ENCODE peak calls at places on chromosome 18, in seven cellular contexts. Y, I, A, N, P, T and E are unnamed samples.

GRCh38 chr18:9825571-9826073 is 60.2 kb upstream of the TXNDC2 start:
- DNase-seq in Y (peak), I (no peak), A (no peak), N (peak), P (no peak), T (no peak), E (no peak)

GRCh38 chr18:40877096-40877495 is 1077.9 kb upstream of the PIK3C3 start:
- DNase-seq in Y (no peak), I (no peak), A (no peak), N (no peak), P (no peak), T (no peak), E (no peak)

GRCh38 chr18:77123313-77124231 is 9.0 kb downstream of the MBP start:
- DNase-seq in Y (no peak), I (no peak), A (no peak), N (no peak), P (no peak), T (no peak), E (no peak)

GRCh38 chr18:41347057-41347456 is 608.0 kb upstream of the PIK3C3 start:
- DNase-seq in Y (no peak), I (no peak), A (no peak), N (no peak), P (no peak), T (no peak), E (no peak)

GRCh38 chr18:13252696-13253410 is 34.3 kb downstream of the LDLRAD4 start:
- DNase-seq in Y (no peak), I (no peak), A (no peak), N (no peak), P (no peak), T (peak), E (no peak)

GRCh38 chr18:52326001-52326400 is 14.0 kb upstream of the DCC start:
- DNase-seq in Y (no peak), I (no peak), A (no peak), N (no peak), P (no peak), T (no peak), E (no peak)

GRCh38 chr18:26714739-26715138 is 150.8 kb downstream of the AQP4 start:
- DNase-seq in Y (no peak), I (no peak), A (no peak), N (no peak), P (no peak), T (no peak), E (no peak)

GRCh38 chr18:76466410-76466991 is 28.5 kb downstream of the ZNF516 start:
- DNase-seq in Y (no peak), I (no peak), A (no peak), N (no peak), P (no peak), T (peak), E (no peak)

GRCh38 chr18:46095532-46095931 is 2.6 kb downstream of the ATP5F1A start:
- DNase-seq in Y (no peak), I (no peak), A (no peak), N (no peak), P (no peak), T (no peak), E (no peak)

GRCh38 chr18:39841133-39842041 is 2113.6 kb upstream of the PIK3C3 start:
- DNase-seq in Y (peak), I (peak), A (peak), N (no peak), P (no peak), T (peak), E (peak)

GRCh38 chr18:34742761-34743366 is 32.8 kb downstream of the DTNA start:
- DNase-seq in Y (no peak), I (no peak), A (no peak), N (no peak), P (no peak), T (peak), E (no peak)

GRCh38 chr18:51739044-51739666 is 541.7 kb upstream of the MEX3C start:
- DNase-seq in Y (no peak), I (no peak), A (no peak), N (no peak), P (no peak), T (no peak), E (no peak)

GRCh38 chr18:58537272-58538038 is 91.4 kb downstream of the ALPK2 start:
- DNase-seq in Y (no peak), I (no peak), A (no peak), N (no peak), P (no peak), T (no peak), E (no peak)

GRCh38 chr18:58536534-58537271 is 92.2 kb downstream of the ALPK2 start:
- DNase-seq in Y (no peak), I (no peak), A (no peak), N (no peak), P (no peak), T (no peak), E (no peak)

GRCh38 chr18:58540381-58540943 is 88.4 kb downstream of the ALPK2 start:
- DNase-seq in Y (no peak), I (no peak), A (no peak), N (no peak), P (no peak), T (no peak), E (no peak)

GRCh38 chr18:58539659-58540380 is 89.1 kb downstream of the ALPK2 start:
- DNase-seq in Y (peak), I (no peak), A (no peak), N (no peak), P (no peak), T (no peak), E (no peak)

DNA sequence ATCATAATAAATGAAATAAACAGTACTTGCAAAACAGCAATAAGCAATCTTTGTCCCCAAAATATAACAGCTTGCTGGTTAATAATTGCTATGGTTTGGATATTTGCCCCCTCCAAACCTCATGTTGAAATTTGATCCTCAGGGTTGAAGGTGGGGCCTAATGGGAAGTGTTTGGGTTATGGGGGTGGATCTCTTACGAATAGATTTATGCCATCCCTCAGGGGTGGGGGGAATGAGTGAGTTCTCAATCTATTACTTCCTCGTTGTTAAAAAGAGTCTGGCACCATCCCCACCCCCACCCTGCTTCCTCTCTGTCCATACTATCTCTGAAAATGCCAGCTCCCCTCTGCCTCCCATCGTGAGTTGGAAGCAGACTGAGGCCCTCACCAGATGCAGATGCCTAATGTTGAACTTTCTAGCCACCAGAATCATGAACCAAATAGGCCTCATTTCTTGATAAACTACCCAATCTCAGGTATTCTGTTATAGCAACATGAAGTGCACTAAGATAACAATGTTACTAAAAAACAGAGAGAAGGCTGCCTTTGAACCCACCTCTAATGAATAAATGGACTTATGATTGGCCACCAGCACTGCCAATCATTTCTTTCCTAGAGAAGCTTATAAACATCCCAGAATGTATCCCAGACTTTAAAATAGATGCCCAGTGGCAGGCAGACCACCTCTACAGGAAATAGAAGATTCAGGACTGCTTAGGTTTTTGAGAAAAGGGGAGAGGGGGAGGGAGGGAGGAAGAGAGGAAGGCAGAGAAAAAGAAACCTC is 90.1 kb downstream of the ALPK2 start:
- DNase-seq in Y (peak), I (no peak), A (no peak), N (no peak), P (no peak), T (no peak), E (no peak)
- H3K27ac ChIP-seq in Y (peak), I (no peak), A (no peak), N (no peak), P (no peak), T (no peak), E (no peak)

DNA sequence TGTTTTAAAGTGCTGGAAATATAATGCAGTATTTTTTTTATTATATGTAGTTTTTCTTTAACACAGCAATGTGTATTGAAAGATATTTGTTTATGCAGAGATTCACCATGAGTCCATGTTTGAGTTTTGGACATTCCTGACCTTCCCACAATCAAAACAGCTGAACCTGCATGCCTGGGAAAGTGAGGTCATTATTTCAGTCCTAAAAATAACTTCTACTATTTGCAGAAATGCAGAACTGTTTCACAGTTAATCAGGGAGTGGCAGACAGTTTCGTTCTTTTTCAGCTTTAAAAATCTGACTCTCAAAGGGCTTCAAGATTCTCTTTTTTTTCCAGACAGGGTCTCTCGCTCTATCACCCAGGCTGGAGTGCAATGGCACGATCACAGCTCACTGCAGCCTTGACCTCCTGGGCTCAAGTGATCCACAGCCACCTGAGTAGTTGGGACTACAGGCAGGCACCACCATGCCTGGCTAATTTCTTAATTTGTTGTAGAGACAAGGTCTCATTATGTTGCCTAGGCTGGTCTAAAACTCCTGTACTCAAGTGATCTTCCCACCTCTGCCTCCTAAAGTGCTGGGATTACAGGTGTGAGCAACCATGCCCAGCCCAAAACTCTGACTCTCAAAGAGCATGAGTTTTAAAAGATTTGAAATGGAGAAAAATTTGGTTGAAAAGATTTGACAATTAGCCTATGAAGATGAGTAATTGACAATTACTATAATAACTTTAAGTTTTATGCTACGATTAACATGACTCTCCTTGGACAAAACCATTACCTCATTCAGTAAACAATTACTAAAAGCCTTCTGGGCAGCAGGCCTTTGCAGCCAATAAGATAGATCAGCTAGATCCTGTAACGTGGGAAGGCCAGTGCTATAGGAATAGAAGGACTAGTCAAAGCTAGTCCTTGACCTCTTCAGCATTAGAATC is 5.0 kb upstream of the MYL12B start:
- DNase-seq in Y (peak), I (no peak), A (no peak), N (no peak), P (no peak), T (no peak), E (peak)
- TF ChIP-seq POLR2A in Y (no peak), I (no peak), A (no peak), N (no peak), P (no peak), T (no peak), E (peak)

DNA sequence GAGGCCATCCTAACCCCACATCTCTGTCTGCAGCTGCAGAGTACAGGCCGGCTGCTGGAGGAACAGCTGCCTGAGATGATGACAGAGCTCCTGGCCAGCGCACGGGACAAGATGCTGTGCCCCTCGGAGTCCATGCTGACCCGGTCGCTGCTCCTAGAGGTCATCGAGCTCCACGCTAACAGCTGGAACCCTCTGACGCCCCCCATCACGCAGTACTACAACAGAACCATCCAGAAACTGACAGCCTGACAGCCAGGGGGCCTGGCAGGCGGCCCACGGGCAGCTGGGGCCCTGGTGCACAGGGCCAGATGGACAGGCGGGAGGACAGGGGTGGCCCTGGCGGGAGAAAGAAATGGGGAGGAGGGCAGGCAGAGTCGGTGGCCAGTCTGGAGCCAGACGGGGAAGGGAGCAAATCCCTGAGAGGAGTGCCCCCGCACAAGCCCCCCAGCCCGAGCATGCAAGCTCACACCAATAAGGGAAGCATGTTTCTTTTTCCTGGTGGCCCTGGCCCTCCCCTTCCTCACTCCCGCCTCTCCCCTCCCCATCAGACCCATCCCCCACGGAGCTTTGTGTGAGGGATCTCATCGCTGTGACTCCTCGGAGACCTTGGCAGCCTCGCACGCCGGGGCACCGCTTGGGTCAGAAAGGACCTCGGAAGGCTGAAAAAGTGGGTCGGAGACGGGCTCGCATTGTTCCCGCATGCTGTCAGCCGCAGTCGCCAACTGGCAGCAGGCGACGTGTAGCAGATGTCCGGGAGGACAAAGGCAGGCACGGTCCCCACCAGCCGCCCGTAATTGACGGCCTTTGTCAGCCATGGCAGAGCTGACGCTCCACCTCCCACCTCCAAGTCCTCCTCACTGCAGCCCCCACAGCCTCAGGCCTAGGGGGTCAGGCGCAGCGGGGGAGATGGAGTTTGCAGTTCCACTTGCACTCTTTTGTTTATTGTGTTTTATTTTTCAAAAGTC is 91.2 kb downstream of the SMAD7 start:
- DNase-seq in Y (no peak), I (no peak), A (no peak), N (no peak), P (no peak), T (no peak), E (no peak)
- TF ChIP-seq CTCF in Y (no peak), I (no peak), A (no peak), N (no peak), P (no peak), T (no peak), E (no peak)

DNA sequence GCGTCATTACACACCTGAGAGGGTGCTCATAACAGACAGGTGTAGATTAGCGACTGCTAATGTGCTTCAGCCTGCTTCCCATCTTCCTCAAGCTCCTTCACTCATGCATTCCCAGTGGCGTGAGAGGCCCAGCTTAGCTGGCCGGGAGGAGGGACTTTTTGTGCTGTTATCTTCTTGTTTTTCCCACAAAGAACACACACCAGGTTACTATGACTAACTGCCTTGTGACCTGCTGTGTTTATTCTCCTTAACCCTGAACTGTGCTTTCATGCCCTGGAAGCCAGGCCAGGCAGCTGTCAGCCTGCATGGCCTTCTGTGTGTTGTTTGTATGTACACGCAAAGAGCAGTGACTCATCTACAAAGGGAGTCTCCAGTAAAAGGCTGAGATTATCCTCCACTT is 143.8 kb downstream of the PIEZO2 start:
- DNase-seq in Y (peak), I (no peak), A (no peak), N (no peak), P (no peak), T (peak), E (no peak)
- H3K27ac ChIP-seq in Y (peak), I (no peak), A (no peak), N (no peak), P (peak), T (no peak), E (no peak)

GRCh38 chr18:48800877-48801727 is 149.7 kb downstream of the SMAD7 start:
- DNase-seq in Y (no peak), I (no peak), A (peak), N (no peak), P (no peak), T (peak), E (peak)
- TF ChIP-seq POLR2A in Y (no peak), I (no peak), A (no peak), N (no peak), P (no peak), T (no peak), E (no peak)